ENCODE peak calls at places on chromosome 13, in ten cellular contexts. A is fibroblast of pulmonary artery, L is colonic mucosa, R is stomach, E is heart right ventricle, P is cardiac fibroblast, U is fibroblast of lung, N is choroid plexus epithelial cell, Y is coronary artery, M is lung. O is an unnamed sample.

GRCh38 chr13:30908416-30908980 is 2.4 kb downstream of the MEDAG start:
- DNase-seq in R (no peak), N (peak; percentile 61), L (no peak), A (peak; percentile 91), U (peak; percentile 60), M (no peak), E (peak; percentile 24), Y (no peak), P (peak; percentile 93), O (peak; percentile 45)

GRCh38 chr13:32383836-32384618 is 43.9 kb downstream of the N4BP2L1 start:
- DNase-seq in Y (no peak), R (no peak), M (no peak), L (no peak), U (no peak), A (no peak), P (no peak), E (no peak), N (no peak), O (no peak)

GRCh38 chr13:46378411-46378810 is 8.6 kb downstream of the RUBCNL start:
- DNase-seq in A (no peak), Y (no peak), U (no peak), N (no peak), P (no peak), R (no peak), L (no peak), E (no peak), M (no peak), O (no peak)

GRCh38 chr13:35512271-35512920 is 35.9 kb upstream of the MAB21L1 start:
- DNase-seq in N (peak; percentile 95), U (peak; percentile 97), P (peak; percentile 95), E (no peak), M (no peak), R (no peak), A (peak; percentile 95), L (no peak), Y (no peak), O (peak; percentile 93)

GRCh38 chr13:102291587-102292218 is 110.1 kb downstream of the FGF14 start:
- DNase-seq in P (peak; percentile 34), R (no peak), E (no peak), Y (no peak), U (peak; percentile 77), M (no peak), L (no peak), A (peak; percentile 1), N (peak; percentile 64), O (no peak)

GRCh38 chr13:111090169-111090568 is 24.9 kb upstream of the ARHGEF7 start:
- DNase-seq in P (no peak), E (no peak), M (no peak), R (no peak), U (no peak), L (no peak), N (no peak), Y (no peak), A (no peak), O (no peak)

GRCh38 chr13:57326532-57326931 is 159.5 kb downstream of the PRR20E start:
- DNase-seq in P (no peak), R (no peak), M (no peak), N (no peak), L (no peak), E (no peak), Y (no peak), A (no peak), U (no peak), O (no peak)

GRCh38 chr13:24225930-24226329 is 65.4 kb downstream of the SPATA13 start:
- DNase-seq in P (no peak), M (no peak), A (no peak), U (no peak), L (no peak), N (no peak), E (no peak), Y (no peak), R (no peak), O (no peak)

GRCh38 chr13:28246891-28247290 is 108.5 kb downstream of the PAN3 start:
- DNase-seq in U (no peak), Y (no peak), L (no peak), P (no peak), N (no peak), M (no peak), R (no peak), E (no peak), A (no peak), O (no peak)

GRCh38 chr13:107846642-107847041 is 368.7 kb downstream of the LIG4 start:
- DNase-seq in L (no peak), M (no peak), A (no peak), E (no peak), U (no peak), Y (no peak), P (no peak), N (no peak), R (no peak), O (no peak)

DNA sequence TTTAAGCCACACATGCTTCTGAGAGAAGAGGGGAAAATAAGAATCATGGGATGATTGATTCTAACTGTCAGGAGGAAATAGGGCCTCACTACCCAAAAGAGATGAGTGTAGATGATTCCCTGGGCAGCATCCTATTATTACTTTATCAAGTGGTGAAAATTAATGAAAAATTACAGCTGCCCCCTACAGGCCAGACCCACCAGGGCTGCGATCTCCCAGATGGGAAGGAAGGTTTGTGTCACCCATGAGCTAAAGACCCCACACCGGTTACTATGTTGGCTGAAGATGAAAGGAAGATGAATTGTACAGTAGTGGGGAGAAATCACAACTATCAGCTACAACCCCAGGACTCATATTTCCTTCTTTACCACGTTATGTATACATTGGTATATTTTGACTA is 49.5 kb downstream of the RFC3 start:
- DNase-seq in L (no peak), E (no peak), R (no peak), N (no peak), A (no peak), P (no peak), Y (no peak), M (no peak), U (no peak), O (no peak)
- TF ChIP-seq CTCF in L (no peak), E (no peak), R (no peak), N (peak; percentile 45), A (no peak), P (no peak), Y (no peak), M (no peak), U (peak; percentile 9), O (no peak)

GRCh38 chr13:80134360-80134759 is 206.6 kb downstream of the SPRY2 start:
- DNase-seq in N (no peak), L (no peak), P (no peak), R (no peak), Y (no peak), A (no peak), E (no peak), U (no peak), M (no peak), O (no peak)

GRCh38 chr13:80133631-80134083 is 207.3 kb downstream of the SPRY2 start:
- DNase-seq in A (no peak), M (no peak), P (peak; percentile 35), R (no peak), N (peak; percentile 37), Y (no peak), U (no peak), E (no peak), L (peak; percentile 44), O (no peak)

GRCh38 chr13:80131204-80131603 is 209.7 kb downstream of the SPRY2 start:
- DNase-seq in N (peak; percentile 86), A (peak; percentile 81), L (peak; percentile 85), Y (peak; percentile 76), U (peak; percentile 78), R (peak; percentile 73), E (peak; percentile 84), P (peak; percentile 81), M (peak; percentile 82), O (peak; percentile 43)

GRCh38 chr13:80137994-80138393 is 202.9 kb downstream of the SPRY2 start:
- DNase-seq in U (no peak), R (no peak), E (no peak), L (no peak), A (no peak), M (no peak), Y (no peak), N (no peak), P (no peak), O (no peak)

DNA sequence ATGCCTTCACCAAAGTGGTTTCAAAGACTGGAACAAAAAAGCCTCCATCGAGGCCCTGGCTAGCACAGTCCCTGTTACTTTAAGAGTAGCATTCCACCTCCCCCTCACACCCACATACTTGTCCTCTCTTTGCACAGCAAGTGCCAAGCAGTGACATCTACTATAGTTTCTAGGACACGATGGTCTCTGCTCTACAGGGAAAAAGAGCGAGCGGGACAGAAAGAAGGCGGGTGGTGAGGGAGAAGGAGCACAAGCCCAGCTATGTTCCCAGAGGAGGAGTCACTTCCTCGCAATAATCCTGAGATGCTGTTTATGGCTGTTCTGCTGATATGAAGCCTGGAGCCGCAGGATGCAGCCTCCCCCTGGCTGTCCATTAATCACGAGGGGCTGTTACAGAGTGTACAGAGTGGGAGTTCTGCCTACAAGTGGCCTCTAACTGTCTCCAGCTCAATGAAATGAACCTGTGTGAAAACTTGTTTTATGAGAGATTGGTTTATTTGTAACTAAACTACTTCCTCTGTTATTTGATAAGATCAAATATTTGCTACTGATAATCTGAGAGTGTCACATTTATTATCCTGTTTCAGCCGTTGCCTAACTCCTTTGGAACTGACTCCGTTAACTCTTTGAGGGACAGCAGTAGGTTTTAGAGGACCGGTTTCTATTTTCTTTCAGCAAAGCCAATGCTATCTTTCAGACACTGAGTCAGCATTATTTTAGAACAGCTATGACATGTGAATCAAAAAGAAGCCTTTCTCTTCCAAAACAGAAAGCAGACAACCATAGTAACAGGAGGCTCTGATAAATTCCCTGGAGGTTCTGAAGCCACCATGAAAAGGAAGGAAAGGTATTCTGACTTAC is 208.0 kb downstream of the SPRY2 start:
- DNase-seq in M (peak; percentile 72), L (peak; percentile 87), U (peak; percentile 65), E (peak; percentile 32), Y (peak; percentile 86), A (peak; percentile 88), N (peak; percentile 78), R (peak; percentile 54), P (peak; percentile 84), O (peak; percentile 38)
- H3K4me3 ChIP-seq in M (no peak overlapping the region), L (peak overlapping the region; percentile 0), U (peak overlapping the region; percentile 46), E (peak overlapping the region; percentile 25), Y (peak overlapping the region; percentile 63), A (peak overlapping the region; percentile 37), N (peak overlapping the region; percentile 38), R (peak overlapping the region; percentile 4), P (peak overlapping the region; percentile 14), O (peak overlapping the region; percentile 43)

GRCh38 chr13:84912720-84913119 is 886.5 kb downstream of the SLITRK6 start:
- DNase-seq in L (no peak), U (no peak), E (no peak), M (no peak), R (no peak), N (no peak), P (no peak), A (no peak), Y (no peak), O (no peak)

GRCh38 chr13:84917252-84917878 is 881.9 kb downstream of the SLITRK6 start:
- DNase-seq in Y (no peak), L (no peak), E (no peak), U (peak; percentile 63), M (no peak), N (peak; percentile 41), A (peak; percentile 54), R (no peak), P (peak; percentile 26), O (peak; percentile 6)
- TF ChIP-seq CTCF in Y (no peak), L (peak; percentile 30), E (peak; percentile 32), U (no peak), M (no peak), N (peak; percentile 48), A (peak; percentile 33), R (peak; percentile 46), P (no peak), O (peak; percentile 29)

DNA sequence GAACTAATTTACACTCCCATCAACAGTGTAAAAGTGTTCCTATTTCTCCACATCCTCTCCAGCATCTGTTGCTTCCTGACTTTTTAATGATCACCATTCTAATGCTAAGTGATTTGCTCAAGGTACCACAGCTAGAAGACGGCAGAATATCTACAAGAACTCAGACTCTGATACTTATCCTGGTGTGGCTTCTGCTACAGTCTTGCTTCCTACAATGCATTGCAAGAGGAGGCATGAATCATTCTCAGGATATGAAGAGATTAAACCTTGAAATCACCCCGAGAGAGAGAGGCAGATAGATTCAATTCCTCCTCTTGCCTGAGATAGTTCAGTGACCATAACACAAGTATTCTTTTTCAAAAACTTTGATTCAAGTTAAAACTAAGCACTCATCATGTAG is 306.4 kb downstream of the TBC1D4 start:
- DNase-seq in L (no peak), Y (no peak), P (no peak), N (peak; percentile 76), U (no peak), A (peak; percentile 39), R (no peak), E (no peak), M (no peak), O (no peak)
- H3K4me3 ChIP-seq in L (no peak overlapping the region), Y (no peak overlapping the region), P (no peak overlapping the region), N (no peak overlapping the region), U (no peak overlapping the region), A (no peak overlapping the region), R (no peak overlapping the region), E (no peak overlapping the region), M (no peak overlapping the region), O (no peak overlapping the region)